ENCODE peak calls at places on chromosome 19, in eight cellular contexts. E, I, G, M, P, O, Y and H are unnamed samples.

GRCh38 chr19:50175924-50176323 is 12.8 kb upstream of the IZUMO2 start:
- DNase-seq in E (no peak), I (no peak), G (no peak), M (no peak), P (no peak), O (no peak), Y (no peak), H (no peak)

GRCh38 chr19:1904385-1905070 is 671 bp upstream of the ADAT3 start:
- DNase-seq in E (peak), I (no peak), G (no peak), M (peak), P (no peak), O (peak), Y (no peak), H (no peak)

GRCh38 chr19:21698215-21698614 is 69.2 kb downstream of the ZNF100 start:
- DNase-seq in E (no peak), I (no peak), G (no peak), M (no peak), P (peak), O (no peak), Y (no peak), H (no peak)

GRCh38 chr19:4638828-4639530 is at the start of gene TNFAIP8L1:
- DNase-seq in E (peak), I (peak), G (peak), M (peak), P (peak), O (peak), Y (peak), H (peak)

GRCh38 chr19:17327654-17328516 is 6.8 kb downstream of the ANO8 start:
- DNase-seq in E (peak), I (peak), G (no peak), M (no peak), P (no peak), O (peak), Y (peak), H (no peak)

GRCh38 chr19:51688665-51689571 is 4.2 kb upstream of the SPACA6 start:
- DNase-seq in E (peak), I (peak), G (no peak), M (no peak), P (peak), O (peak), Y (peak), H (peak)

GRCh38 chr19:58252102-58252685 is 23.5 kb downstream of the ZNF544 start:
- DNase-seq in E (no peak), I (no peak), G (no peak), M (no peak), P (peak), O (no peak), Y (no peak), H (no peak)

GRCh38 chr19:18046066-18046718 is 38.2 kb downstream of the ARRDC2 start:
- DNase-seq in E (no peak), I (no peak), G (no peak), M (no peak), P (peak), O (no peak), Y (no peak), H (no peak)

GRCh38 chr19:5321851-5322681 is 18.5 kb downstream of the PTPRS start:
- DNase-seq in E (no peak), I (peak), G (no peak), M (no peak), P (no peak), O (no peak), Y (no peak), H (no peak)

GRCh38 chr19:35636651-35637050 is 4.9 kb upstream of the ETV2 start:
- DNase-seq in E (no peak), I (no peak), G (no peak), M (no peak), P (no peak), O (no peak), Y (no peak), H (no peak)

GRCh38 chr19:5048091-5048726 is 79.3 kb downstream of the KDM4B start:
- DNase-seq in E (peak), I (peak), G (no peak), M (no peak), P (peak), O (peak), Y (peak), H (peak)

GRCh38 chr19:36207605-36208252 is 6.7 kb downstream of the ZNF565 start:
- DNase-seq in E (no peak), I (no peak), G (no peak), M (no peak), P (no peak), O (no peak), Y (no peak), H (no peak)

GRCh38 chr19:4303778-4304508 is 455 bp upstream of the FSD1 start:
- DNase-seq in E (no peak), I (no peak), G (no peak), M (no peak), P (no peak), O (no peak), Y (no peak), H (no peak)

GRCh38 chr19:32876919-32877285 is 7.3 kb upstream of the SLC7A9 start:
- DNase-seq in E (no peak), I (peak), G (no peak), M (no peak), P (peak), O (no peak), Y (peak), H (peak)

GRCh38 chr19:4676955-4677731 is 7.0 kb upstream of the MYDGF start:
- DNase-seq in E (no peak), I (no peak), G (no peak), M (no peak), P (peak), O (peak), Y (no peak), H (no peak)

GRCh38 chr19:36008336-36008978 is at the start of gene SYNE4:
- DNase-seq in E (peak), I (no peak), G (no peak), M (no peak), P (no peak), O (peak), Y (peak), H (no peak)

GRCh38 chr19:495440-496332 is 600 bp upstream of the MADCAM1 start:
- DNase-seq in E (no peak), I (peak), G (no peak), M (no peak), P (peak), O (peak), Y (peak), H (peak)

GRCh38 chr19:35513231-35513974 is at the start of gene DMKN:
- DNase-seq in E (no peak), I (peak), G (no peak), M (no peak), P (peak), O (peak), Y (no peak), H (no peak)

GRCh38 chr19:40717325-40717879 is 490 bp downstream of the ITPKC start:
- DNase-seq in E (no peak), I (no peak), G (no peak), M (no peak), P (no peak), O (no peak), Y (peak), H (no peak)

GRCh38 chr19:40713939-40714338 is 2.7 kb downstream of the COQ8B start:
- DNase-seq in E (no peak), I (no peak), G (no peak), M (no peak), P (no peak), O (no peak), Y (peak), H (no peak)

GRCh38 chr19:40716655-40717324 is at the start of the genes COQ8B and ITPKC:
- DNase-seq in E (peak), I (peak), G (peak), M (peak), P (peak), O (peak), Y (peak), H (peak)

GRCh38 chr19:40716031-40716654 is 543 bp downstream of the COQ8B start:
- DNase-seq in E (no peak), I (no peak), G (no peak), M (no peak), P (peak), O (peak), Y (peak), H (no peak)

GRCh38 chr19:40714519-40715299 is 2.0 kb downstream of the COQ8B start:
- DNase-seq in E (peak), I (peak), G (peak), M (peak), P (peak), O (peak), Y (peak), H (peak)
- TF ChIP-seq CTCF in E (no peak), I (peak), G (no peak), M (no peak), P (no peak), O (no peak), Y (no peak), H (peak)

GRCh38 chr19:42942187-42942789 is 5.3 kb upstream of the PSG7 start:
- DNase-seq in E (no peak), I (no peak), G (no peak), M (no peak), P (peak), O (no peak), Y (no peak), H (no peak)
- TF ChIP-seq CTCF in E (no peak), I (peak), G (peak), M (peak), P (peak), O (peak), Y (no peak), H (peak)

GRCh38 chr19:31364956-31365355 is 15.7 kb upstream of the TSHZ3 start:
- DNase-seq in E (no peak), I (no peak), G (no peak), M (no peak), P (no peak), O (no peak), Y (no peak), H (no peak)
- TF ChIP-seq CTCF in E (no peak), I (no peak), G (no peak), M (no peak), P (no peak), O (peak), Y (no peak), H (peak)

DNA sequence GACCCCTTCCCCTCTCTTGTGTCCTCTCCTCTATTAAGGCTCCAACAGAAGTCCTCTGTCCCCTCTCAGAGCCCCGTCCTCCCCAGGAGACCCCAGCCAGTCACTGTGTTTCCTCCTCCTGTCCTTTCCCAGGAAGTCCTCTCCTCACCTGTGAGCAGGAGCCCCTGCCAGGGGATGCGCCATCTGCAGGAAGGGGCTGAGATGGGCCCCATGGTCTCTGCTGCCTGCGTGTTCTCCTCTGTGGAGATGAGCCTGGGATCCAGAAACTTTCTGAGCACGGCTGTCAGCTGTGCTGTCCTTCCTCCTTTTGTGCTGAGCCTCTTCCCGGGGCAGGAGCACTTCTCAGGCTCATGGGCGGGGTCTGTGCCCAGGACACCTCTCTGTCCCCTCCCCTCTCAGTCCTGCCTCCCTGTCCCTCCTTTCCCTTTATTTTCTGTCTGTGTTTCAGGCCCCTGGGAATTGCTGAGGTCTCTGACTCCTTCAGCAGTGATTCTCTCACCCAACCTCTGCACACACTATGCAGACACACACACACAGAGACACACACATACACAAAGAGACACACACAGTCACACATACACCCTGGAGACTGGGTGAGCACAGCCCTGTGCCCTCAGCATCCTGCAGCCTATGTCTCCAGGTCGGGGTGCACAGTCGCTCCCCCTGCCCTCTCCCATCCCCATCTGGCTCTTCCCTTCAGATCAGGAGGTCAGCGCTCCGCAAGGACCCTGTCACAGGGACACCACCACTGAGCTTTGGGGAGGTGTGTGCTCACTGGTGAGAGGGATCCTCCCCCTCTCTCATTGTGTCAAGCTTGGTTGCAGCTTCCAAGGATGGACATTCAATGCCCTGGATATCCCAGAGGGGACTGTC is at the start of gene CEACAM8:
- DNase-seq in E (no peak), I (peak), G (no peak), M (no peak), P (no peak), O (peak), Y (no peak), H (no peak)
- TF ChIP-seq CTCF in E (no peak), I (no peak), G (no peak), M (no peak), P (no peak), O (peak), Y (no peak), H (no peak)

GRCh38 chr19:12723643-12724426 is at the start of gene TNPO2:
- DNase-seq in E (peak), I (no peak), G (no peak), M (peak), P (peak), O (peak), Y (peak), H (peak)
- TF ChIP-seq CTCF in E (no peak), I (no peak), G (no peak), M (no peak), P (no peak), O (no peak), Y (no peak), H (no peak)

GRCh38 chr19:46076031-46076880 is 35.5 kb upstream of the IGFL4 start:
- DNase-seq in E (no peak), I (no peak), G (no peak), M (no peak), P (no peak), O (no peak), Y (no peak), H (no peak)
- TF ChIP-seq CTCF in E (no peak), I (no peak), G (no peak), M (peak), P (no peak), O (peak), Y (no peak), H (peak)

DNA sequence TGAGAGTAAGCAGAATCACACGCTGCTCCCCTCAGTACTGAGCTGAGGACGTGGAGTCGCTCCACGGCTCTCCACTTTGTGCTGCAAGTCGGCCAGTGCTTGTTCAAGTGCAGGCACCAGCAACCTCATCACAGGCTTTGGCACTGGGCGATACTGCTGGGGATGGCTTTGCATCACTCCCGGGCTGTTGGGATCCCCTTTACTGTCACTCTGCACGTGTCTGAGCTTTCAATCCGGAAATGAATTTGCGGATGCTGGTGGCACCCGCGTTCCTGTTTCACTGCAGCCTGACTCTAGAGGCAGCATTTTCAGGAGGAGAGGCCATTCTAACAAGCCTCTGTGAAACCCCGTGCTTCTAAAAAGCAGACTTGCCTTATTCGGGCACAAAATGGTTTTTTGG is 19.1 kb downstream of the SMARCA4 start:
- DNase-seq in E (no peak), I (no peak), G (no peak), M (peak), P (no peak), O (no peak), Y (peak), H (no peak)
- TF ChIP-seq CTCF in E (no peak), I (no peak), G (no peak), M (peak), P (no peak), O (no peak), Y (no peak), H (no peak)

GRCh38 chr19:16235811-16236710 is 38.4 kb downstream of the AP1M1 start:
- DNase-seq in E (no peak), I (no peak), G (no peak), M (no peak), P (no peak), O (no peak), Y (no peak), H (no peak)

GRCh38 chr19:16233081-16233776 is 35.5 kb downstream of the AP1M1 start:
- DNase-seq in E (no peak), I (peak), G (no peak), M (no peak), P (no peak), O (no peak), Y (no peak), H (no peak)

GRCh38 chr19:16233836-16234551 is 36.3 kb downstream of the AP1M1 start:
- DNase-seq in E (no peak), I (peak), G (no peak), M (no peak), P (no peak), O (no peak), Y (no peak), H (no peak)

GRCh38 chr19:16232568-16232967 is 34.9 kb downstream of the AP1M1 start:
- DNase-seq in E (no peak), I (peak), G (no peak), M (no peak), P (no peak), O (no peak), Y (no peak), H (peak)

GRCh38 chr19:16234552-16235445 is 37.1 kb downstream of the AP1M1 start:
- DNase-seq in E (no peak), I (peak), G (no peak), M (no peak), P (no peak), O (no peak), Y (no peak), H (no peak)
- TF ChIP-seq CTCF in E (no peak), I (no peak), G (no peak), M (no peak), P (no peak), O (no peak), Y (no peak), H (no peak)